ENCODE peak calls at places on chromosome 21, in four cellular contexts. X is fibroblast of lung; V is CD8-positive, alpha-beta T cell; R is CD8-positive, alpha-beta memory T cell. N is an unnamed sample. For H3K9me3, the result is how much of the 10 kb centered on the place peaks cover.

GRCh38 chr21:33117268-33117888 is 47.4 kb downstream of the OLIG1 start:
- DNase-seq in X (no peak), V (no peak), R (no peak), N (no peak)

GRCh38 chr21:39105836-39106235 is 77.4 kb downstream of the PSMG1 start:
- DNase-seq in X (no peak), V (no peak), R (no peak), N (no peak)

GRCh38 chr21:34730756-34731445 is 62.1 kb downstream of the CLIC6 start:
- DNase-seq in X (no peak), V (no peak), R (no peak), N (no peak)

GRCh38 chr21:18493420-18493819 is 89.8 kb upstream of the TMPRSS15 start:
- DNase-seq in X (peak), V (no peak), R (no peak), N (peak)

GRCh38 chr21:46662765-46663500 is 27.5 kb downstream of the PRMT2 start:
- DNase-seq in X (no peak), V (no peak), R (no peak), N (no peak)

GRCh38 chr21:17780539-17780938 is 38.6 kb downstream of the C21orf91 start:
- DNase-seq in X (no peak), V (no peak), R (peak), N (peak)

GRCh38 chr21:36134820-36135390 is at the start of gene CBR3:
- DNase-seq in X (peak), V (peak), R (peak), N (peak)

GRCh38 chr21:17427157-17427556 is 85.7 kb upstream of the CXADR start:
- DNase-seq in X (no peak), V (no peak), R (no peak), N (no peak)

GRCh38 chr21:15370576-15370975 is 305.8 kb upstream of the NRIP1 start:
- DNase-seq in X (no peak), V (no peak), R (no peak), N (no peak)

GRCh38 chr21:38326429-38326828 is 69.6 kb downstream of the KCNJ15 start:
- DNase-seq in X (no peak), V (no peak), R (no peak), N (no peak)

GRCh38 chr21:36021251-36021837 is 39.0 kb downstream of the SETD4 start:
- DNase-seq in X (no peak), V (no peak), R (no peak), N (no peak)

GRCh38 chr21:36427502-36427901 is 42.3 kb downstream of the CHAF1B start:
- DNase-seq in X (no peak), V (no peak), R (no peak), N (no peak)

GRCh38 chr21:43194303-43195130 is 25.7 kb downstream of the CRYAA start:
- DNase-seq in X (no peak), V (no peak), R (no peak), N (no peak)

GRCh38 chr21:14559144-14559543 is 13.0 kb upstream of the SAMSN1 start:
- DNase-seq in X (no peak), V (no peak), R (no peak), N (no peak)

GRCh38 chr21:38793926-38794713 is 11.6 kb upstream of the ETS2 start:
- DNase-seq in X (no peak), V (no peak), R (no peak), N (no peak)

GRCh38 chr21:35217504-35218060 is 168.5 kb upstream of the RUNX1 start:
- DNase-seq in X (peak), V (no peak), R (no peak), N (no peak)

GRCh38 chr21:43333301-43334062 is 93.4 kb downstream of the SIK1 start:
- DNase-seq in X (peak), V (no peak), R (no peak), N (peak)

GRCh38 chr21:16569679-16570078 is 839.9 kb downstream of the USP25 start:
- DNase-seq in X (no peak), V (no peak), R (no peak), N (no peak)

GRCh38 chr21:39332175-39332574 is 16.7 kb downstream of the HMGN1 start:
- DNase-seq in X (no peak), V (no peak), R (no peak), N (no peak)

GRCh38 chr21:42818328-42818749 is 61.0 kb downstream of the WDR4 start:
- DNase-seq in X (peak), V (peak), R (peak), N (peak)

GRCh38 chr21:37819372-37819771 is 96.9 kb downstream of the KCNJ6 start:
- DNase-seq in X (no peak), V (no peak), R (no peak), N (no peak)

GRCh38 chr21:14096577-14096976 is 114.2 kb downstream of the LIPI start:
- DNase-seq in X (no peak), V (no peak), R (no peak), N (no peak)

GRCh38 chr21:31103571-31104265 is 65.4 kb upstream of the KRTAP19-8 start:
- DNase-seq in X (no peak), V (no peak), R (no peak), N (no peak)

GRCh38 chr21:44706706-44707615 is 4.4 kb downstream of the TSPEAR start:
- DNase-seq in X (no peak), V (no peak), R (peak), N (no peak)

GRCh38 chr21:17818158-17819113 is 720 bp downstream of the C21orf91 start:
- DNase-seq in X (peak), V (peak), R (peak), N (peak)

GRCh38 chr21:43922949-43923348 is 57.9 kb downstream of the AGPAT3 start:
- DNase-seq in X (no peak), V (no peak), R (no peak), N (no peak)

GRCh38 chr21:44969965-44970755 is 30.3 kb downstream of the SLX9 start:
- DNase-seq in X (no peak), V (peak), R (no peak), N (peak)

GRCh38 chr21:46065215-46065992 is 32.5 kb upstream of the COL6A2 start:
- DNase-seq in X (peak), V (no peak), R (peak), N (no peak)

GRCh38 chr21:36035381-36035791 is 24.9 kb downstream of the SETD4 start:
- DNase-seq in X (no peak), V (no peak), R (no peak), N (no peak)

GRCh38 chr21:44370027-44370735 is 16.8 kb downstream of the TRPM2 start:
- DNase-seq in X (peak), V (no peak), R (peak), N (no peak)

GRCh38 chr21:35025206-35026152 is 23.6 kb downstream of the RUNX1 start:
- DNase-seq in X (no peak), V (no peak), R (no peak), N (no peak)

GRCh38 chr21:21101911-21102310 is 103.7 kb downstream of the NCAM2 start:
- DNase-seq in X (peak), V (no peak), R (no peak), N (no peak)

GRCh38 chr21:44425895-44426662 is 29.2 kb upstream of the LRRC3 start:
- DNase-seq in X (no peak), V (no peak), R (peak), N (no peak)

GRCh38 chr21:38196033-38196432 is 60.8 kb upstream of the KCNJ15 start:
- DNase-seq in X (no peak), V (no peak), R (no peak), N (peak)

GRCh38 chr21:26920055-26920454 is 46.8 kb downstream of the ADAMTS5 start:
- DNase-seq in X (peak), V (no peak), R (no peak), N (no peak)
- H3K9me3 ChIP-seq in X (under half), V (under half), R (under half), N (under half)

GRCh38 chr21:41641510-41641815 is 125.4 kb downstream of the RIPK4 start:
- DNase-seq in X (peak), V (no peak), R (no peak), N (no peak)

GRCh38 chr21:41640756-41641509 is 125.9 kb downstream of the RIPK4 start:
- DNase-seq in X (peak), V (no peak), R (no peak), N (no peak)

GRCh38 chr21:41638201-41638790 is 128.6 kb downstream of the RIPK4 start:
- DNase-seq in X (no peak), V (no peak), R (no peak), N (no peak)

GRCh38 chr21:41639336-41639735 is 127.5 kb downstream of the RIPK4 start:
- DNase-seq in X (no peak), V (no peak), R (no peak), N (no peak)

GRCh38 chr21:41639766-41640165 is 127.1 kb downstream of the RIPK4 start:
- DNase-seq in X (no peak), V (no peak), R (no peak), N (no peak)
- H3K9me3 ChIP-seq in X (under half), V (under half), R (under half), N (under half)

DNA sequence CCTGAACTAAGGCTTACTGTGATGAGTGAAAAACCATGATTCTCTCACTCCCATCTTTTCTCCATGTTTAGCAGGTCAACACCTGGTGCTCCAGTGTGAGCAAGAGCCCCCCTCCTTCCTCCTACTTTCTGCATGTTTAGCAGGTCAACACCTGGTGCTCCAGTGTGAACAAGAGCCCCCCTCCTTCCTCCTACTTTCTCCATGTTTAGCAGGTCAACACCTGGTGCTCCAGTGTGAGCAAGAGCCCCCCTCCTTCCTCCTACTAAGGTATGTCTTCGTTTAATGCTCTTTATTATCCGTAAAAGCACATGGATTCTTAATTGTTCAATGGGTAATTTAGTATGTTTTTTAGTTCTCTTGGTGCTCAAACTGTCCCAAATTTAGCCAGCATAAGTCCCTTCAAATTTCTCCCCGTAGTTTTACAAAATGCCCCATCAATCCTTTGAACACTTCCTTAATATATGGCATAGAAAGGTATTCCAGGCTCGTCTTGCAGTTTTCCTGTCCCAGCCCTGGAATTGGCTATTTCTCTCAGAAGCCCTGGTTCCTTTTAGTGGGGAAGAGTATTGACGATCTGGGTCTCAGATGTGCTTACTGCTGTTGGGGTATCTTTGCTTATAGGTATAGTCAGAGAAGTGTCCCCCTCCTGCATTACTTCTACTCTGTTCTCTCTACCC is 760.8 kb upstream of the TPTE start:
- DNase-seq in X (no peak), V (no peak), R (no peak), N (no peak)
- H3K9me3 ChIP-seq in X (under half), V (under half), R (under half), N (under half)

GRCh38 chr21:28937737-28938136 is 54.9 kb downstream of the LTN1 start:
- DNase-seq in X (no peak), V (no peak), R (no peak), N (no peak)
- H3K9me3 ChIP-seq in X (under half), V (under half), R (under half), N (under half)

DNA sequence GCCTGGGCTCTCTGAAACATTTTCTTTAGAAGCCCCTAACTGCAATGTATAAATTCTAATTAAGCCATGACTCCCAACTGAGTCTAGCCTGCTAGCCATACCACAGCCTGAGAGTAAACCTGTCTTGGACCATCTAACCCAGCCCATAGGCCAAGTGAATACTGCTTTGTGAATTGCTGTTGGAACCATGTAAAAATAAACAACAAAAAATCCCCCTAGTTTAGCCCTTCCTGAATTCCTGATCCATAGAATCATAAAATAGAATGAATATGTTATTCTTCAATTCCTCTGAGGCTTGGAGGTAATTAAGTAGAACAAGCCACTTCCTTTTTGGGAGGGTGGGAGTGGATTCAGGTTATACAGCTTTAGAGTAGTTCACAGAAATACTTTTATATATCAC is 1496.4 kb downstream of the MRPL39 start:
- DNase-seq in X (no peak), V (no peak), R (no peak), N (no peak)
- H3K9me3 ChIP-seq in X (under half), V (under half), R (under half), N (under half)

GRCh38 chr21:9753943-9754342 is 767.4 kb upstream of the TPTE start:
- DNase-seq in X (no peak), V (no peak), R (no peak), N (no peak)

GRCh38 chr21:9758888-9759287 is 762.5 kb upstream of the TPTE start:
- DNase-seq in X (no peak), V (no peak), R (no peak), N (no peak)

GRCh38 chr21:9756677-9757076 is 764.7 kb upstream of the TPTE start:
- DNase-seq in X (no peak), V (no peak), R (no peak), N (no peak)

GRCh38 chr21:9758141-9758540 is 763.2 kb upstream of the TPTE start:
- DNase-seq in X (no peak), V (no peak), R (no peak), N (no peak)

DNA sequence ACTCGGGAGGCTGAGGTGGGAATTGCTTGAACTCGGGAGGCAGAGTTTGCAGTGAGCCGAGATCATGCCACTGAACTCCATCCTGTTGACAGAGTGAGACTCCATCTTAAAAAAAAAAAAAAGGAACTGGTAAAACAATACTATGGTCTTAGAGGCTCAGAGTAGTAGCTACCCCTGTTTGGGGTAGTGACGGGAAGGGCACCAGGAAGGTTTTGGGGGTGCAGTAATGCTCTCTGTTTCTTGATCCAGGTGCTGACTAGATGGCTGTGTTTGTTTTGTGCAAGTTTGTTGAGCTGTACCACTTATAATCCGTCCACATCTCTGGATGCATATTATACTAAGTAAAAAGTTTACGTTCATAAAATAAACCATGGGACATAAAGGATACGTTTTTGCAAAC is 765.8 kb upstream of the TPTE start:
- DNase-seq in X (no peak), V (no peak), R (no peak), N (no peak)
- H3K9me3 ChIP-seq in X (under half), V (under half), R (under half), N (under half)